ENCODE peak calls at places on chromosomes 3 and 15, in nine cellular contexts. N is stimulated activated CD8-positive, alpha-beta memory T cell treated with anti-CD3 and anti-CD28 coated beads, Interleukin-2, amount 100 ng/mL, for 1 hour; V is nucleus accumbens; M is GM06990; X is Right ventricle myocardium superior; J is astrocyte of the spinal cord; A is fibroblast of mammary gland; G is H4; F is GM13976. S is an unnamed sample.

GRCh38 chr15:45402955-45403892 is 24.9 kb upstream of the GATM start:
- DNase-seq in N (no peak), V (no peak), M (peak; percentile 66), X (peak; percentile 54), J (peak; percentile 20), A (peak; percentile 80), G (peak; percentile 6), F (peak; percentile 57), S (peak; percentile 87)

GRCh38 chr3:36919439-36920160 is 25.3 kb downstream of the TRANK1 start:
- DNase-seq in N (no peak), V (no peak), M (no peak), X (no peak), J (no peak), A (no peak), G (no peak), F (no peak), S (no peak)

GRCh38 chr15:22927761-22928160 is 52.4 kb downstream of the CYFIP1 start:
- DNase-seq in N (no peak), V (no peak), M (no peak), X (no peak), J (no peak), A (no peak), G (no peak), F (no peak), S (no peak)

GRCh38 chr15:60964527-60964926 is 264.6 kb downstream of the RORA start:
- DNase-seq in N (no peak), V (no peak), M (no peak), X (no peak), J (no peak), A (no peak), G (no peak), F (no peak), S (no peak)

GRCh38 chr3:10810376-10810775 is 5.7 kb upstream of the SLC6A11 start:
- DNase-seq in N (no peak), V (no peak), M (no peak), X (no peak), J (no peak), A (no peak), G (no peak), F (no peak), S (no peak)

GRCh38 chr3:185937689-185938374 is at the start of gene TRA2B:
- DNase-seq in N (peak; percentile 98), V (peak; percentile 98), M (peak; percentile 97), X (peak; percentile 99), J (peak; percentile 98), A (peak; percentile 97), G (peak; percentile 99), F (peak; percentile 99), S (peak; percentile 100)

GRCh38 chr15:63530235-63530634 is 25.8 kb downstream of the USP3 start:
- DNase-seq in N (no peak), V (no peak), M (no peak), X (no peak), J (no peak), A (no peak), G (no peak), F (no peak), S (no peak)

GRCh38 chr3:167653750-167654149 is at the start of gene WDR49:
- DNase-seq in N (no peak), V (no peak), M (no peak), X (no peak), J (peak; percentile 29), A (no peak), G (no peak), F (peak; percentile 15), S (no peak)

GRCh38 chr3:76997733-76998132 is 42.2 kb upstream of the ROBO2 start:
- DNase-seq in N (no peak), V (no peak), M (no peak), X (no peak), J (peak; percentile 65), A (peak; percentile 28), G (peak; percentile 5), F (no peak), S (no peak)

GRCh38 chr15:68203486-68203885 is 1.6 kb downstream of the CALML4 start:
- DNase-seq in N (no peak), V (no peak), M (no peak), X (no peak), J (no peak), A (no peak), G (no peak), F (no peak), S (no peak)

GRCh38 chr3:27561591-27561990 is 77.4 kb upstream of the SLC4A7 start:
- DNase-seq in N (no peak), V (no peak), M (no peak), X (no peak), J (no peak), A (no peak), G (no peak), F (no peak), S (no peak)

GRCh38 chr3:170109579-170110293 is 71.8 kb downstream of the PHC3 start:
- DNase-seq in N (no peak), V (no peak), M (no peak), X (no peak), J (no peak), A (no peak), G (no peak), F (no peak), S (no peak)

GRCh38 chr15:90101130-90101968 is 919 bp downstream of the IDH2 start:
- DNase-seq in N (no peak), V (peak; percentile 68), M (peak; percentile 56), X (peak; percentile 79), J (no peak), A (peak; percentile 11), G (no peak), F (peak; percentile 73), S (peak; percentile 89)

GRCh38 chr15:40695469-40695910 is 516 bp downstream of the RAD51 start:
- DNase-seq in N (no peak), V (no peak), M (no peak), X (no peak), J (peak; percentile 19), A (peak; percentile 20), G (no peak), F (peak; percentile 69), S (no peak)

GRCh38 chr3:37995652-37996641 is 5.4 kb downstream of the VILL start:
- DNase-seq in N (no peak), V (no peak), M (no peak), X (peak; percentile 34), J (no peak), A (no peak), G (no peak), F (no peak), S (peak; percentile 36)

GRCh38 chr3:124467980-124468902 is 262.0 kb upstream of the UMPS start:
- DNase-seq in N (no peak), V (peak; percentile 20), M (peak; percentile 25), X (peak; percentile 47), J (peak; percentile 36), A (peak; percentile 28), G (peak; percentile 50), F (peak; percentile 62), S (no peak)

GRCh38 chr3:41169038-41169437 is 30.3 kb upstream of the CTNNB1 start:
- DNase-seq in N (no peak), V (no peak), M (no peak), X (no peak), J (peak; percentile 8), A (no peak), G (no peak), F (no peak), S (no peak)

GRCh38 chr3:128432898-128433629 is 33.6 kb downstream of the DNAJB8 start:
- DNase-seq in N (no peak), V (no peak), M (no peak), X (no peak), J (no peak), A (no peak), G (no peak), F (no peak), S (peak; percentile 75)

GRCh38 chr15:77354064-77354463 is 65.8 kb downstream of the PEAK1 start:
- DNase-seq in N (no peak), V (no peak), M (no peak), X (no peak), J (no peak), A (peak; percentile 6), G (no peak), F (no peak), S (no peak)

GRCh38 chr15:58629625-58630024 is 119.9 kb downstream of the ADAM10 start:
- DNase-seq in N (no peak), V (no peak), M (no peak), X (no peak), J (no peak), A (no peak), G (no peak), F (no peak), S (no peak)

GRCh38 chr3:119375510-119375909 is 81.3 kb downstream of the ARHGAP31 start:
- DNase-seq in N (no peak), V (no peak), M (no peak), X (no peak), J (no peak), A (no peak), G (no peak), F (no peak), S (no peak)

GRCh38 chr15:29671308-29671981 is 150.8 kb downstream of the TJP1 start:
- DNase-seq in N (no peak), V (no peak), M (no peak), X (no peak), J (peak; percentile 91), A (peak; percentile 89), G (peak; percentile 23), F (no peak), S (no peak)

GRCh38 chr3:177640319-177640997 is 443.2 kb upstream of the TBL1XR1 start:
- DNase-seq in N (no peak), V (no peak), M (no peak), X (no peak), J (no peak), A (peak; percentile 45), G (no peak), F (no peak), S (peak; percentile 38)

GRCh38 chr3:129016725-129017530 is 15.8 kb downstream of the EFCC1 start:
- DNase-seq in N (no peak), V (no peak), M (peak; percentile 79), X (peak; percentile 82), J (no peak), A (no peak), G (no peak), F (peak; percentile 81), S (peak; percentile 85)

GRCh38 chr15:77094397-77095030 is 23.6 kb upstream of the TSPAN3 start:
- DNase-seq in N (no peak), V (no peak), M (no peak), X (no peak), J (no peak), A (no peak), G (no peak), F (no peak), S (no peak)

GRCh38 chr15:68371160-68371559 is 60.8 kb downstream of the ITGA11 start:
- DNase-seq in N (no peak), V (no peak), M (no peak), X (no peak), J (no peak), A (no peak), G (no peak), F (no peak), S (peak; percentile 40)

S was measured in posterior vena cava.